ENCODE peak calls at places on chromosomes 13 and 19, in eight cellular contexts. One of them, this sample, is unnamed.

GRCh38 chr19:40705362-40705651 is 11.4 kb downstream of the COQ8B start:
- DNase-seq in trophoblast cell: no peak
- DNase-seq in lower lobe of right lung: no peak
- DNase-seq in left ventricle myocardium inferior: peak; percentile 65
- DNase-seq in A549: no peak
- DNase-seq in HCT116: no peak
- DNase-seq in heart right ventricle: peak; percentile 64
- DNase-seq in uterus: peak; percentile 46
- DNase-seq in this sample: no peak

GRCh38 chr13:113846639-113847318 is 17.1 kb downstream of the GAS6 start:
- DNase-seq in HCT116: no peak
- DNase-seq in heart right ventricle: no peak
- DNase-seq in uterus: peak; percentile 15
- DNase-seq in lower lobe of right lung: no peak
- DNase-seq in trophoblast cell: no peak
- DNase-seq in left ventricle myocardium inferior: no peak
- DNase-seq in A549: no peak
- DNase-seq in this sample: no peak

GRCh38 chr19:33177417-33177976 is 16.6 kb upstream of the LRP3 start:
- DNase-seq in uterus: no peak
- DNase-seq in lower lobe of right lung: no peak
- DNase-seq in HCT116: no peak
- DNase-seq in trophoblast cell: peak; percentile 76
- DNase-seq in heart right ventricle: no peak
- DNase-seq in A549: peak; percentile 88
- DNase-seq in left ventricle myocardium inferior: no peak
- DNase-seq in this sample: no peak

GRCh38 chr13:97119899-97120745 is 102.0 kb upstream of the MBNL2 start:
- DNase-seq in uterus: no peak
- DNase-seq in left ventricle myocardium inferior: no peak
- DNase-seq in lower lobe of right lung: no peak
- DNase-seq in A549: no peak
- DNase-seq in heart right ventricle: no peak
- DNase-seq in HCT116: no peak
- DNase-seq in trophoblast cell: peak; percentile 46
- DNase-seq in this sample: no peak

GRCh38 chr19:29965529-29965928 is 23.5 kb downstream of the URI1 start:
- DNase-seq in left ventricle myocardium inferior: no peak
- DNase-seq in A549: no peak
- DNase-seq in lower lobe of right lung: no peak
- DNase-seq in HCT116: no peak
- DNase-seq in trophoblast cell: no peak
- DNase-seq in heart right ventricle: no peak
- DNase-seq in uterus: no peak
- DNase-seq in this sample: no peak

GRCh38 chr13:22061371-22061805 is 390.5 kb downstream of the FGF9 start:
- DNase-seq in lower lobe of right lung: no peak
- DNase-seq in heart right ventricle: no peak
- DNase-seq in HCT116: no peak
- DNase-seq in left ventricle myocardium inferior: no peak
- DNase-seq in A549: no peak
- DNase-seq in trophoblast cell: peak; percentile 49
- DNase-seq in uterus: no peak
- DNase-seq in this sample: no peak

GRCh38 chr13:102395174-102395573 is 6.7 kb downstream of the FGF14 start:
- DNase-seq in A549: no peak
- DNase-seq in uterus: no peak
- DNase-seq in trophoblast cell: no peak
- DNase-seq in lower lobe of right lung: no peak
- DNase-seq in heart right ventricle: no peak
- DNase-seq in HCT116: no peak
- DNase-seq in left ventricle myocardium inferior: no peak
- DNase-seq in this sample: no peak

GRCh38 chr19:45879971-45880370 is 6.0 kb downstream of the IRF2BP1 start:
- DNase-seq in left ventricle myocardium inferior: no peak
- DNase-seq in heart right ventricle: no peak
- DNase-seq in A549: no peak
- DNase-seq in HCT116: no peak
- DNase-seq in lower lobe of right lung: no peak
- DNase-seq in uterus: no peak
- DNase-seq in trophoblast cell: no peak
- DNase-seq in this sample: no peak

GRCh38 chr13:20126460-20127262 is 34.2 kb downstream of the GJA3 start:
- DNase-seq in left ventricle myocardium inferior: no peak
- DNase-seq in heart right ventricle: peak; percentile 32
- DNase-seq in uterus: no peak
- DNase-seq in A549: no peak
- DNase-seq in trophoblast cell: no peak
- DNase-seq in lower lobe of right lung: no peak
- DNase-seq in HCT116: no peak
- DNase-seq in this sample: no peak

GRCh38 chr13:29707876-29708543 is 112.5 kb upstream of the SLC7A1 start:
- DNase-seq in uterus: no peak
- DNase-seq in lower lobe of right lung: no peak
- DNase-seq in heart right ventricle: no peak
- DNase-seq in trophoblast cell: peak; percentile 35
- DNase-seq in left ventricle myocardium inferior: no peak
- DNase-seq in HCT116: peak; percentile 21
- DNase-seq in A549: peak; percentile 32
- DNase-seq in this sample: no peak

GRCh38 chr13:84645196-84646071 is 763.2 kb upstream of the SLITRK1 start:
- DNase-seq in A549: no peak
- DNase-seq in lower lobe of right lung: no peak
- DNase-seq in left ventricle myocardium inferior: no peak
- DNase-seq in HCT116: no peak
- DNase-seq in heart right ventricle: no peak
- DNase-seq in trophoblast cell: no peak
- DNase-seq in uterus: no peak
- DNase-seq in this sample: no peak

GRCh38 chr19:2974342-2974932 is 2.9 kb upstream of the TLE6 start:
- DNase-seq in lower lobe of right lung: peak; percentile 64
- DNase-seq in left ventricle myocardium inferior: peak; percentile 50
- DNase-seq in A549: no peak
- DNase-seq in uterus: peak; percentile 71
- DNase-seq in heart right ventricle: peak; percentile 32
- DNase-seq in trophoblast cell: peak; percentile 72
- DNase-seq in HCT116: no peak
- DNase-seq in this sample: no peak

GRCh38 chr19:35345671-35346111 is 2.0 kb upstream of the FFAR1 start:
- DNase-seq in HCT116: no peak
- DNase-seq in heart right ventricle: no peak
- DNase-seq in A549: no peak
- DNase-seq in left ventricle myocardium inferior: no peak
- DNase-seq in lower lobe of right lung: peak; percentile 28
- DNase-seq in trophoblast cell: no peak
- DNase-seq in uterus: no peak
- DNase-seq in this sample: no peak

GRCh38 chr13:37869506-37869755 is 141 bp downstream of the TRPC4 start:
- DNase-seq in HCT116: no peak
- DNase-seq in heart right ventricle: no peak
- DNase-seq in A549: no peak
- DNase-seq in left ventricle myocardium inferior: no peak
- DNase-seq in uterus: no peak
- DNase-seq in lower lobe of right lung: no peak
- DNase-seq in trophoblast cell: no peak
- DNase-seq in this sample: no peak

GRCh38 chr13:79966039-79966438 is 374.9 kb downstream of the SPRY2 start:
- DNase-seq in trophoblast cell: no peak
- DNase-seq in A549: no peak
- DNase-seq in heart right ventricle: no peak
- DNase-seq in HCT116: no peak
- DNase-seq in lower lobe of right lung: no peak
- DNase-seq in left ventricle myocardium inferior: no peak
- DNase-seq in uterus: no peak
- DNase-seq in this sample: no peak

GRCh38 chr13:97743946-97744345 is 209.5 kb upstream of the IPO5 start:
- DNase-seq in left ventricle myocardium inferior: no peak
- DNase-seq in lower lobe of right lung: no peak
- DNase-seq in A549: no peak
- DNase-seq in trophoblast cell: no peak
- DNase-seq in HCT116: no peak
- DNase-seq in uterus: no peak
- DNase-seq in heart right ventricle: no peak
- DNase-seq in this sample: no peak

GRCh38 chr19:51977346-51977745 is 9.3 kb downstream of the ZNF350 start:
- DNase-seq in lower lobe of right lung: no peak
- DNase-seq in left ventricle myocardium inferior: no peak
- DNase-seq in trophoblast cell: peak; percentile 82
- DNase-seq in HCT116: no peak
- DNase-seq in A549: no peak
- DNase-seq in heart right ventricle: no peak
- DNase-seq in uterus: no peak
- DNase-seq in this sample: no peak

GRCh38 chr19:51976852-51977251 is 9.8 kb downstream of the ZNF350 start:
- DNase-seq in A549: no peak
- DNase-seq in heart right ventricle: no peak
- DNase-seq in HCT116: no peak
- DNase-seq in left ventricle myocardium inferior: no peak
- DNase-seq in uterus: no peak
- DNase-seq in lower lobe of right lung: no peak
- DNase-seq in trophoblast cell: no peak
- DNase-seq in this sample: no peak

GRCh38 chr19:51980116-51980736 is 6.4 kb downstream of the ZNF350 start:
- DNase-seq in heart right ventricle: no peak
- DNase-seq in HCT116: no peak
- DNase-seq in uterus: no peak
- DNase-seq in trophoblast cell: peak; percentile 71
- DNase-seq in lower lobe of right lung: no peak
- DNase-seq in left ventricle myocardium inferior: no peak
- DNase-seq in A549: no peak
- DNase-seq in this sample: no peak

GRCh38 chr19:51983361-51983760 is 3.3 kb downstream of the ZNF350 start:
- DNase-seq in trophoblast cell: no peak
- DNase-seq in uterus: no peak
- DNase-seq in heart right ventricle: no peak
- DNase-seq in lower lobe of right lung: no peak
- DNase-seq in A549: no peak
- DNase-seq in left ventricle myocardium inferior: no peak
- DNase-seq in HCT116: no peak
- DNase-seq in this sample: no peak

DNA sequence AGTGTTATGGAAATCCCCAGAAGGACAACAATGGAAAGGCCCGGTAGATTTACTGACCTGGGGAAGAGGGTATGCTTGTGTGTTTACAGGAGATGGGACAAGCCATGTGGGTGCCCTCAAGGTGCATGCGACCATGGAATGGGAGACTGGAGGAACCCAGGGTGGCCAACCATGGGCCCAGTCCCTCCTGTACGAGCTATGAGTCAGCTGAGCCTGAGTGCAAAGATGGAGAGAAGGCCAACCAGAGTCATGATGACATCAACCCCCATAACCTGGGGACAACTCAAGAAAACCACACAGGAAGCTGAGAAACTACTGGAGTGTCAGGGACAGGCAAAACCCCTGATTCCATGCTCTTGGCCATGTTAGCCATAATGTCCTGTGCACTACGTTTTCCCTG is 7.8 kb downstream of the ZNF350 start:
- DNase-seq in lower lobe of right lung: no peak
- DNase-seq in A549: no peak
- DNase-seq in heart right ventricle: no peak
- DNase-seq in trophoblast cell: peak; percentile 61
- DNase-seq in HCT116: no peak
- DNase-seq in left ventricle myocardium inferior: no peak
- DNase-seq in uterus: no peak
- DNase-seq in this sample: no peak
- H3K9me3 ChIP-seq in lower lobe of right lung: peaks cover 97% of the 10 kb centered on the region
- H3K9me3 ChIP-seq in A549: peaks cover 92% of the 10 kb centered on the region
- H3K9me3 ChIP-seq in heart right ventricle: peaks cover 100% of the 10 kb centered on the region
- H3K9me3 ChIP-seq in trophoblast cell: peaks cover 23% of the 10 kb centered on the region
- H3K9me3 ChIP-seq in HCT116: peaks cover 20% of the 10 kb centered on the region
- H3K9me3 ChIP-seq in left ventricle myocardium inferior: peaks cover 96% of the 10 kb centered on the region
- H3K9me3 ChIP-seq in uterus: peaks cover 82% of the 10 kb centered on the region
- H3K9me3 ChIP-seq in this sample: peaks cover 60% of the 10 kb centered on the region

DNA sequence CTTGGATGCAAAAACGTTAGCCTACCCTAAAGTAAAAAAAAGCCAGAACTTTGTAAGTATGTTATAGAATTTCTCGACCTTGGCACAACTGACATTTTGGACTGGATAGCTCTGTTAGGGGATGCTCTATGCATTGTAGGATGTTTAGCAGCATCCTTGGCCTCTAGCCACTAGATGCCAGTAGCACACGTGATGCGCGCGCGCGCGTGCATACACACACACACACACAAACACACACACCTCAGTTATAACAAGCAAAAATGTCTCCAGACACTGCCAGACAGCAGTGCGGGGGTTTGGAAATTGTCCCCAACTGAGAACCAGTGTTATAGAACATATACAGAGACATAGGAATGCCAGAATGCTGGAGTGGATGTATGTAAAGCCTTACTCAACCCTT is 17.2 kb downstream of the ZNF226 start:
- DNase-seq in HCT116: no peak
- DNase-seq in heart right ventricle: no peak
- DNase-seq in trophoblast cell: no peak
- DNase-seq in A549: no peak
- DNase-seq in uterus: no peak
- DNase-seq in lower lobe of right lung: no peak
- DNase-seq in left ventricle myocardium inferior: no peak
- DNase-seq in this sample: no peak
- H3K9me3 ChIP-seq in HCT116: no peaks in the 10 kb centered on the region
- H3K9me3 ChIP-seq in heart right ventricle: peaks cover 89% of the 10 kb centered on the region
- H3K9me3 ChIP-seq in trophoblast cell: peaks cover 5% of the 10 kb centered on the region
- H3K9me3 ChIP-seq in A549: peaks cover 73% of the 10 kb centered on the region
- H3K9me3 ChIP-seq in uterus: peaks cover 47% of the 10 kb centered on the region
- H3K9me3 ChIP-seq in lower lobe of right lung: peaks cover 85% of the 10 kb centered on the region
- H3K9me3 ChIP-seq in left ventricle myocardium inferior: peaks cover 98% of the 10 kb centered on the region
- H3K9me3 ChIP-seq in this sample: peaks cover 26% of the 10 kb centered on the region

DNA sequence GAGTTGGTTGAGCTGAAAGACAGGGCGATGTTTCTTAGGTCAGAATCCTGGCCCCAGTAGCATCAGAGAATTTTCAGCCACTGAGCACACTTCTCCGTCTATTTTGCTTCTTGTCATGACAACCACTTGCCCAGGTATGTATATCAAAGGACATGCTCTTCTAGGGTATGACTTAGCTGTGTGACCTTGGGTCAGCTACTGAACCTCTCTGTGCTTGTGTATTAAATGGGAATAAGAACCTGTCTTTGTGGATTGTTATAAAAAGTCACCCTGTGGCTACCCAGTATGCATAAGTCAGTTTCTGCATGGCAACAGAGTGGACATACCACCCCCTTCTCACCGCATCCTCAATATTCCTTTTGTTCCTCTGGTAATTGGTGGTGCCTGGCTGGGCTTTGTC is 26.1 kb downstream of the MBD3L1 start:
- DNase-seq in HCT116: no peak
- DNase-seq in heart right ventricle: no peak
- DNase-seq in uterus: no peak
- DNase-seq in A549: no peak
- DNase-seq in lower lobe of right lung: no peak
- DNase-seq in left ventricle myocardium inferior: no peak
- DNase-seq in trophoblast cell: no peak
- DNase-seq in this sample: no peak
- H3K9me3 ChIP-seq in HCT116: no peaks in the 10 kb centered on the region
- H3K9me3 ChIP-seq in heart right ventricle: peaks cover 4% of the 10 kb centered on the region
- H3K9me3 ChIP-seq in uterus: no peaks in the 10 kb centered on the region
- H3K9me3 ChIP-seq in A549: no peaks in the 10 kb centered on the region
- H3K9me3 ChIP-seq in lower lobe of right lung: no peaks in the 10 kb centered on the region
- H3K9me3 ChIP-seq in left ventricle myocardium inferior: no peaks in the 10 kb centered on the region
- H3K9me3 ChIP-seq in trophoblast cell: peaks cover 24% of the 10 kb centered on the region
- H3K9me3 ChIP-seq in this sample: no peaks in the 10 kb centered on the region

DNA sequence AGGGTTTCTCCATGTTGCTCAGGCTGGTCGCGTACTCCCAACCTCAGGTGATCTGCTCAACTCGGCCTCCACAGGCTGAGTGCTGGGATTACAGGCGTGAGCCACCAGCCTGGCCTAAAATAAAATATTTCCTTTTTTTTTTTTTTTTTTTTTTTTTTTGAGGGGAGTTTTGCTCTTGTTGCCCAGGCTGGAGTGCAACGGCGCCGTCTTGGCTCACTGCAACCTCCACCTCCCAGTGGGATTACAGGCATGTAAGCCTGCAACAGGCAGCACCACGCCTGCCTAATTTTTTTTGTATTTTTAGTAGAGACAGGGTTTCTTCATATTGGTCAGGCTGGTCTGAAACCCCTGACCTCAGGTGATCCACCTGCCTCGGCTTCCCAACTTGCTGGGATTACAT is 4.9 kb downstream of the ZNF506 start:
- DNase-seq in uterus: peak; percentile 33
- DNase-seq in lower lobe of right lung: no peak
- DNase-seq in left ventricle myocardium inferior: peak; percentile 47
- DNase-seq in A549: no peak
- DNase-seq in HCT116: no peak
- DNase-seq in heart right ventricle: peak; percentile 49
- DNase-seq in trophoblast cell: no peak
- DNase-seq in this sample: no peak
- H3K9me3 ChIP-seq in uterus: no peaks in the 10 kb centered on the region
- H3K9me3 ChIP-seq in lower lobe of right lung: peaks cover 32% of the 10 kb centered on the region
- H3K9me3 ChIP-seq in left ventricle myocardium inferior: no peaks in the 10 kb centered on the region
- H3K9me3 ChIP-seq in A549: peaks cover 9% of the 10 kb centered on the region
- H3K9me3 ChIP-seq in HCT116: no peaks in the 10 kb centered on the region
- H3K9me3 ChIP-seq in heart right ventricle: no peaks in the 10 kb centered on the region
- H3K9me3 ChIP-seq in trophoblast cell: no peaks in the 10 kb centered on the region
- H3K9me3 ChIP-seq in this sample: peaks cover 2% of the 10 kb centered on the region